ENCODE peak calls at places on chromosomes 7 and 10, in four cellular contexts. E is HCT116, Y is H1, D is HepG2. Q is an unnamed sample.

GRCh38 chr7:98733036-98733435 is 116.0 kb downstream of the NPTX2 start:
- DNase-seq in D (peak), Y (no peak), E (peak), Q (peak)

GRCh38 chr7:111126987-111127386 is 36.1 kb downstream of the LRRN3 start:
- DNase-seq in D (no peak), E (no peak), Y (no peak), Q (peak)

GRCh38 chr7:2819954-2820397 is 24.1 kb downstream of the GNA12 start:
- DNase-seq in D (no peak), E (no peak), Y (no peak), Q (no peak)

GRCh38 chr7:2571409-2571808 is 12.6 kb downstream of the IQCE start:
- DNase-seq in E (no peak), D (no peak), Y (no peak), Q (no peak)

GRCh38 chr10:58010076-58010475 is 257.6 kb downstream of the IPMK start:
- DNase-seq in E (no peak), D (no peak), Y (no peak), Q (no peak)

GRCh38 chr7:148492157-148492860 is 98.3 kb upstream of the C7orf33 start:
- DNase-seq in E (no peak), Y (no peak), D (no peak), Q (no peak)

GRCh38 chr7:25617219-25617618 is 388.9 kb upstream of the NPVF start:
- DNase-seq in Y (no peak), D (no peak), E (no peak), Q (no peak)

GRCh38 chr10:7666253-7667023 is at the start of gene ITIH5:
- DNase-seq in Y (no peak), D (no peak), E (no peak), Q (peak)

GRCh38 chr10:48833674-48834073 is 106.0 kb downstream of the LRRC18 start:
- DNase-seq in Y (no peak), E (no peak), D (no peak), Q (no peak)

GRCh38 chr10:78859769-78860168 is 209.0 kb upstream of the ZMIZ1 start:
- DNase-seq in E (no peak), Y (no peak), D (no peak), Q (no peak)

GRCh38 chr7:97844036-97844435 is 28.2 kb downstream of the ASNS start:
- DNase-seq in Y (no peak), E (peak), D (peak), Q (no peak)

DNA sequence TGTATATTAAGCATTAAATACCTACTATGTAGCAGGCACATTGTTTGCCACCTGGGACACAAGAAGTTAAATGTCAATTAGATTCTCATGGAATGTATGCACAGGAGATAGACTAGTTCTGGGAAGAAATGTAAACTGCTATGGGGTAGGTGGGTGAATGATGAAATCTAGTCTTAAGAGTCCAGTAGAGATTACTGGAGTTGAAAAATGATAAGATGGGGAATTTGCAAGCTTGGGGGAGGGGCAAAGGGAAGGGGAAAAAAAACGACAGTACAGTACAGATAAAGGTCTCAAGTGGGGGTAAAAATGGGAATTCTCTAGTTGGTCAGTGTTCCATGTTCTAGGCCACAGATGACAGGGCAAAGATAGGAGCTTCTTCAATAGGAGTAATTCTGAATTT is 94.4 kb downstream of the ATE1 start:
- DNase-seq in Y (no peak), D (no peak), E (no peak), Q (no peak)
- TF ChIP-seq FOSL1 in Y (no peak), D (no peak), E (no peak), Q (no peak)

DNA sequence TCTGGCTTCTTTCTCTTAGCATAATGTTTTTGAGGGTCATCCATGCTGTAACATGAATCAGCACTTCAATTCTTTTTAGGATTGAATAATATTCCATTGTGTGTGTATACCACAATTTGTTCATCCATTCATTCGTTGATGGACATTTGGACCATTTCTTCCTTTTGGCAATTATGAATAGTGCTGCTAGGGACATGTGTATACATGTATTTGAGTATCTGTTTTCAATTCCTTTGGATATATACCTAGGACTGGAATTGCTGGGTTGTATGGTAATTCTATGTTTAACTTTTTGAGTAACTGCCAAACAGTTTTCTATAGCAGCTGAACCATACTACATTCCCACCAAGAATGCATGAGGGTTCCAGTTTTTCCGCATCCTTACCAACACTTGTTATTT is 39.2 kb downstream of the GBF1 start:
- DNase-seq in D (no peak), E (no peak), Y (no peak), Q (no peak)
- TF ChIP-seq ZNF274 in D (no peak), E (no peak), Y (no peak), Q (no peak)

GRCh38 chr7:23852135-23852534 is 142.1 kb downstream of the STK31 start:
- DNase-seq in Y (no peak), D (no peak), E (no peak), Q (no peak)
- TF ChIP-seq FOSL1 in Y (no peak), D (no peak), E (no peak), Q (no peak)

DNA sequence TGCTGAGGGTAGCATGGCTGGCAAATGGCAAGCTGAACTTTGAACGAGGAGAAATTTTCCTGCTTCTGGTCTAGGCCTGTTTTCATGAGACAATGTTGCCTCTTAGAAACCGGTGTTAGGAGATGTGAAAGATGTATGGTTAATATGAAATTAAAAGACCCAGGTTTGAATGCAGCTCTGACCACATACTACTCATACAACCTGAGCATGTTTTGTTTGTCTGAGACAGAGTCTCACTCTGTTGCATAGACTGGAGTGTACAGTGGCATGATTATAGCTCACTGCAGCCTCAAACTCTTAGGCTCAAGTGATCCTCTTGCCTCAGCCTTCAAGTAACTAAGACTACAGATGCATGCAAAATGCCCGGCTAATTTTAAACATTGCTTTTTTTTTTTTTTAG is 193.4 kb upstream of the FZD8 start:
- DNase-seq in Y (no peak), E (no peak), D (no peak), Q (no peak)
- TF ChIP-seq ZNF274 in Y (no peak), E (no peak), D (no peak), Q (no peak)

GRCh38 chr7:55187701-55188491 is 169.1 kb downstream of the EGFR start:
- DNase-seq in Y (no peak), E (no peak), D (peak), Q (no peak)
- TF ChIP-seq FOSL1 in Y (no peak), E (no peak), D (no peak), Q (no peak)

GRCh38 chr10:29443745-29444523 is 155.1 kb downstream of the LYZL1 start:
- DNase-seq in Y (no peak), D (peak), E (no peak), Q (no peak)
- TF ChIP-seq ZNF274 in Y (no peak), D (no peak), E (no peak), Q (no peak)